ENCODE peak calls at places on chromosomes 5 and 9, in nine cellular contexts. R, C, G, Y, M, K, U, O and J are unnamed samples.

GRCh38 chr5:32325067-32325466 is 12.3 kb upstream of the MTMR12 start:
- DNase-seq in R (no peak), C (no peak), G (peak), Y (no peak), M (no peak), K (no peak), U (no peak), O (no peak), J (no peak)

GRCh38 chr5:20974423-20974822 is 986.4 kb upstream of the CDH18 start:
- DNase-seq in R (no peak), C (no peak), G (no peak), Y (no peak), M (no peak), K (no peak), U (no peak), O (no peak), J (peak)

GRCh38 chr5:135447298-135447929 is at the start of gene DCANP1:
- DNase-seq in R (no peak), C (no peak), G (no peak), Y (no peak), M (no peak), K (no peak), U (no peak), O (no peak), J (no peak)

GRCh38 chr5:57839447-57839846 is 356.8 kb upstream of the ACTBL2 start:
- DNase-seq in R (no peak), C (no peak), G (no peak), Y (no peak), M (no peak), K (no peak), U (no peak), O (no peak), J (no peak)

GRCh38 chr5:103428411-103428871 is 134.1 kb downstream of the NUDT12 start:
- DNase-seq in R (no peak), C (no peak), G (no peak), Y (no peak), M (no peak), K (no peak), U (no peak), O (no peak), J (no peak)

GRCh38 chr9:93155716-93156474 is 21.8 kb upstream of the NINJ1 start:
- DNase-seq in R (no peak), C (no peak), G (no peak), Y (no peak), M (peak), K (no peak), U (no peak), O (no peak), J (no peak)

GRCh38 chr9:86519216-86519615 is 165.0 kb upstream of the TUT7 start:
- DNase-seq in R (no peak), C (no peak), G (no peak), Y (no peak), M (no peak), K (no peak), U (no peak), O (no peak), J (no peak)

GRCh38 chr5:74798977-74799911 is 32.2 kb downstream of the NSA2 start:
- DNase-seq in R (no peak), C (no peak), G (no peak), Y (no peak), M (peak), K (peak), U (peak), O (no peak), J (no peak)

GRCh38 chr5:36692791-36693763 is 86.7 kb downstream of the SLC1A3 start:
- DNase-seq in R (peak), C (peak), G (peak), Y (peak), M (peak), K (peak), U (no peak), O (peak), J (peak)

GRCh38 chr5:69331528-69332445 is 814 bp downstream of the CCDC125 start:
- DNase-seq in R (no peak), C (no peak), G (peak), Y (no peak), M (no peak), K (no peak), U (no peak), O (no peak), J (no peak)

GRCh38 chr9:123481209-123481865 is 125.3 kb downstream of the CRB2 start:
- DNase-seq in R (no peak), C (no peak), G (no peak), Y (no peak), M (no peak), K (no peak), U (no peak), O (no peak), J (no peak)

GRCh38 chr9:89284076-89284475 is 26.9 kb upstream of the CKS2 start:
- DNase-seq in R (no peak), C (no peak), G (no peak), Y (no peak), M (no peak), K (no peak), U (no peak), O (no peak), J (no peak)

GRCh38 chr5:65483474-65484346 is 2.0 kb upstream of the ADAMTS6 start:
- DNase-seq in R (no peak), C (no peak), G (peak), Y (peak), M (no peak), K (peak), U (no peak), O (no peak), J (peak)

GRCh38 chr5:100852988-100853449 is 50.1 kb downstream of the ST8SIA4 start:
- DNase-seq in R (no peak), C (no peak), G (peak), Y (no peak), M (no peak), K (no peak), U (no peak), O (no peak), J (no peak)

GRCh38 chr9:72588336-72588735 is 66.9 kb downstream of the TMC1 start:
- DNase-seq in R (no peak), C (no peak), G (no peak), Y (no peak), M (peak), K (peak), U (no peak), O (no peak), J (no peak)

GRCh38 chr5:94524841-94525697 is 93.3 kb downstream of the KIAA0825 start:
- DNase-seq in R (no peak), C (no peak), G (peak), Y (no peak), M (no peak), K (peak), U (no peak), O (no peak), J (peak)

GRCh38 chr9:120477534-120478001 is 102.4 kb downstream of the CDK5RAP2 start:
- DNase-seq in R (no peak), C (peak), G (peak), Y (peak), M (peak), K (peak), U (peak), O (peak), J (peak)

GRCh38 chr5:168334161-168335094 is 43.0 kb downstream of the WWC1 start:
- DNase-seq in R (no peak), C (peak), G (no peak), Y (no peak), M (peak), K (peak), U (no peak), O (no peak), J (no peak)

GRCh38 chr5:96476654-96477053 is 43.6 kb upstream of the PCSK1 start:
- DNase-seq in R (no peak), C (no peak), G (no peak), Y (peak), M (no peak), K (peak), U (no peak), O (no peak), J (no peak)

GRCh38 chr9:110282023-110282766 is 25.9 kb upstream of the TXN start:
- DNase-seq in R (no peak), C (no peak), G (no peak), Y (no peak), M (no peak), K (no peak), U (no peak), O (no peak), J (no peak)

GRCh38 chr9:38032266-38032830 is 36.7 kb downstream of the SHB start:
- DNase-seq in R (no peak), C (no peak), G (no peak), Y (no peak), M (no peak), K (no peak), U (no peak), O (no peak), J (no peak)

GRCh38 chr5:156219483-156219882 is 107.5 kb upstream of the SGCD start:
- DNase-seq in R (no peak), C (no peak), G (no peak), Y (no peak), M (no peak), K (no peak), U (no peak), O (no peak), J (no peak)

GRCh38 chr9:36928210-36928609 is 105.9 kb downstream of the PAX5 start:
- DNase-seq in R (no peak), C (no peak), G (no peak), Y (no peak), M (no peak), K (no peak), U (no peak), O (no peak), J (no peak)

GRCh38 chr9:125074976-125075375 is 68.4 kb downstream of the SCAI start:
- DNase-seq in R (no peak), C (no peak), G (no peak), Y (peak), M (no peak), K (peak), U (no peak), O (no peak), J (no peak)

GRCh38 chr5:6502421-6502820 is 53.8 kb downstream of the UBE2QL1 start:
- DNase-seq in R (no peak), C (no peak), G (no peak), Y (no peak), M (no peak), K (no peak), U (no peak), O (no peak), J (no peak)

GRCh38 chr5:164555809-164556208 is 1050.4 kb downstream of the MAT2B start:
- DNase-seq in R (no peak), C (no peak), G (no peak), Y (no peak), M (no peak), K (no peak), U (no peak), O (no peak), J (no peak)

GRCh38 chr5:141430332-141431113 is at the start of gene PCDHGA12:
- DNase-seq in R (no peak), C (no peak), G (peak), Y (peak), M (no peak), K (peak), U (no peak), O (peak), J (peak)

GRCh38 chr9:127783644-127784043 is 2.2 kb upstream of the CDK9 start:
- DNase-seq in R (no peak), C (no peak), G (no peak), Y (no peak), M (no peak), K (no peak), U (no peak), O (no peak), J (no peak)

GRCh38 chr9:130997925-130998595 is 10.9 kb upstream of the LAMC3 start:
- DNase-seq in R (no peak), C (peak), G (peak), Y (no peak), M (peak), K (peak), U (peak), O (no peak), J (peak)

GRCh38 chr9:76704601-76705204 is 59.5 kb upstream of the PCA3 start:
- DNase-seq in R (no peak), C (peak), G (peak), Y (peak), M (no peak), K (peak), U (no peak), O (peak), J (peak)

GRCh38 chr5:154520861-154521453 is 42.9 kb upstream of the HAND1 start:
- DNase-seq in R (no peak), C (peak), G (no peak), Y (no peak), M (no peak), K (no peak), U (no peak), O (no peak), J (peak)

GRCh38 chr5:5343581-5343980 is 78.9 kb upstream of the ICE1 start:
- DNase-seq in R (no peak), C (no peak), G (no peak), Y (no peak), M (no peak), K (no peak), U (no peak), O (no peak), J (no peak)

GRCh38 chr9:129145841-129146292 is 32.2 kb downstream of the IER5L start:
- DNase-seq in R (no peak), C (no peak), G (no peak), Y (peak), M (no peak), K (peak), U (peak), O (no peak), J (no peak)

GRCh38 chr5:134749415-134749814 is 9.2 kb upstream of the DDX46 start:
- DNase-seq in R (no peak), C (no peak), G (no peak), Y (no peak), M (no peak), K (no peak), U (no peak), O (no peak), J (no peak)